ENCODE peak calls at places on chromosomes 11 and 22, in eight cellular contexts. One of them, this sample, is unnamed.

GRCh38 chr11:76810151-76810853 is 27.1 kb downstream of the TSKU start:
- DNase-seq in hepatocyte: no peak
- DNase-seq in cardiac muscle cell: no peak
- DNase-seq in psoas muscle: no peak
- DNase-seq in pancreas: no peak
- DNase-seq in CD4-positive, alpha-beta T cell: no peak
- DNase-seq in IMR-90: no peak
- DNase-seq in stomach: no peak
- DNase-seq in this sample: peak; percentile 73

GRCh38 chr11:116224154-116224888 is 548.5 kb downstream of the BUD13 start:
- DNase-seq in IMR-90: peak; percentile 22
- DNase-seq in stomach: peak; percentile 58
- DNase-seq in psoas muscle: no peak
- DNase-seq in hepatocyte: peak; percentile 64
- DNase-seq in pancreas: peak; percentile 68
- DNase-seq in cardiac muscle cell: peak; percentile 59
- DNase-seq in CD4-positive, alpha-beta T cell: peak; percentile 3
- DNase-seq in this sample: peak; percentile 48

GRCh38 chr11:83725718-83726117 is 439.6 kb upstream of the CCDC90B start:
- DNase-seq in hepatocyte: peak; percentile 15
- DNase-seq in pancreas: no peak
- DNase-seq in stomach: no peak
- DNase-seq in psoas muscle: no peak
- DNase-seq in CD4-positive, alpha-beta T cell: no peak
- DNase-seq in IMR-90: no peak
- DNase-seq in cardiac muscle cell: no peak
- DNase-seq in this sample: no peak

GRCh38 chr11:57776101-57776511 is 14.5 kb downstream of the CTNND1 start:
- DNase-seq in hepatocyte: no peak
- DNase-seq in stomach: no peak
- DNase-seq in cardiac muscle cell: peak; percentile 80
- DNase-seq in IMR-90: peak; percentile 63
- DNase-seq in pancreas: no peak
- DNase-seq in CD4-positive, alpha-beta T cell: no peak
- DNase-seq in psoas muscle: no peak
- DNase-seq in this sample: no peak

GRCh38 chr11:134047586-134047999 is 21.3 kb upstream of the JAM3 start:
- DNase-seq in CD4-positive, alpha-beta T cell: no peak
- DNase-seq in psoas muscle: peak; percentile 89
- DNase-seq in stomach: no peak
- DNase-seq in hepatocyte: no peak
- DNase-seq in cardiac muscle cell: no peak
- DNase-seq in IMR-90: peak; percentile 90
- DNase-seq in pancreas: peak; percentile 48
- DNase-seq in this sample: no peak

GRCh38 chr11:124760205-124760652 is 1.9 kb downstream of the ESAM start:
- DNase-seq in hepatocyte: no peak
- DNase-seq in pancreas: no peak
- DNase-seq in psoas muscle: peak; percentile 69
- DNase-seq in IMR-90: no peak
- DNase-seq in stomach: no peak
- DNase-seq in cardiac muscle cell: peak; percentile 51
- DNase-seq in CD4-positive, alpha-beta T cell: no peak
- DNase-seq in this sample: no peak

GRCh38 chr11:75280227-75280671 is 39.7 kb downstream of the TPBGL start:
- DNase-seq in hepatocyte: peak; percentile 88
- DNase-seq in IMR-90: peak; percentile 66
- DNase-seq in psoas muscle: peak; percentile 79
- DNase-seq in stomach: peak; percentile 83
- DNase-seq in cardiac muscle cell: peak; percentile 78
- DNase-seq in CD4-positive, alpha-beta T cell: peak; percentile 75
- DNase-seq in pancreas: peak; percentile 83
- DNase-seq in this sample: peak; percentile 78

GRCh38 chr11:126219547-126219946 is 8.0 kb downstream of the FAM118B start:
- DNase-seq in CD4-positive, alpha-beta T cell: no peak
- DNase-seq in pancreas: no peak
- DNase-seq in IMR-90: no peak
- DNase-seq in stomach: no peak
- DNase-seq in psoas muscle: no peak
- DNase-seq in cardiac muscle cell: no peak
- DNase-seq in hepatocyte: no peak
- DNase-seq in this sample: no peak

GRCh38 chr22:24485608-24486007 is 9.5 kb upstream of the UPB1 start:
- DNase-seq in CD4-positive, alpha-beta T cell: no peak
- DNase-seq in stomach: no peak
- DNase-seq in cardiac muscle cell: no peak
- DNase-seq in IMR-90: no peak
- DNase-seq in hepatocyte: no peak
- DNase-seq in pancreas: no peak
- DNase-seq in psoas muscle: no peak
- DNase-seq in this sample: no peak

GRCh38 chr11:64088159-64089026 is 52.7 kb downstream of the FLRT1 start:
- DNase-seq in stomach: no peak
- DNase-seq in cardiac muscle cell: peak; percentile 47
- DNase-seq in hepatocyte: no peak
- DNase-seq in pancreas: no peak
- DNase-seq in CD4-positive, alpha-beta T cell: no peak
- DNase-seq in IMR-90: no peak
- DNase-seq in psoas muscle: no peak
- DNase-seq in this sample: no peak

GRCh38 chr22:42613869-42614268 is 814 bp downstream of the POLDIP3 start:
- DNase-seq in hepatocyte: no peak
- DNase-seq in psoas muscle: no peak
- DNase-seq in CD4-positive, alpha-beta T cell: no peak
- DNase-seq in pancreas: no peak
- DNase-seq in IMR-90: no peak
- DNase-seq in cardiac muscle cell: no peak
- DNase-seq in stomach: no peak
- DNase-seq in this sample: peak; percentile 25

GRCh38 chr22:23388492-23389009 is 191.5 kb downstream of the IGLL1 start:
- DNase-seq in psoas muscle: no peak
- DNase-seq in cardiac muscle cell: no peak
- DNase-seq in CD4-positive, alpha-beta T cell: no peak
- DNase-seq in IMR-90: no peak
- DNase-seq in stomach: no peak
- DNase-seq in hepatocyte: no peak
- DNase-seq in pancreas: no peak
- DNase-seq in this sample: no peak

GRCh38 chr11:22510741-22511140 is 114.9 kb downstream of the FANCF start:
- DNase-seq in cardiac muscle cell: no peak
- DNase-seq in hepatocyte: no peak
- DNase-seq in IMR-90: peak; percentile 44
- DNase-seq in CD4-positive, alpha-beta T cell: no peak
- DNase-seq in pancreas: no peak
- DNase-seq in psoas muscle: no peak
- DNase-seq in stomach: no peak
- DNase-seq in this sample: peak; percentile 19

GRCh38 chr11:113408887-113409286 is 21.3 kb downstream of the ANKK1 start:
- DNase-seq in IMR-90: no peak
- DNase-seq in hepatocyte: no peak
- DNase-seq in CD4-positive, alpha-beta T cell: no peak
- DNase-seq in pancreas: no peak
- DNase-seq in stomach: no peak
- DNase-seq in psoas muscle: no peak
- DNase-seq in cardiac muscle cell: no peak
- DNase-seq in this sample: no peak

GRCh38 chr22:41487037-41487963 is 18.4 kb downstream of the ACO2 start:
- DNase-seq in CD4-positive, alpha-beta T cell: no peak
- DNase-seq in pancreas: no peak
- DNase-seq in IMR-90: peak; percentile 70
- DNase-seq in stomach: no peak
- DNase-seq in hepatocyte: peak; percentile 37
- DNase-seq in cardiac muscle cell: no peak
- DNase-seq in psoas muscle: no peak
- DNase-seq in this sample: peak; percentile 86

GRCh38 chr11:114984611-114985163 is 306.4 kb downstream of the NXPE2 start:
- DNase-seq in pancreas: no peak
- DNase-seq in psoas muscle: no peak
- DNase-seq in stomach: no peak
- DNase-seq in CD4-positive, alpha-beta T cell: no peak
- DNase-seq in IMR-90: no peak
- DNase-seq in cardiac muscle cell: no peak
- DNase-seq in hepatocyte: no peak
- DNase-seq in this sample: no peak

GRCh38 chr22:46551996-46552395 is 14.6 kb upstream of the CELSR1 start:
- DNase-seq in stomach: no peak
- DNase-seq in IMR-90: no peak
- DNase-seq in cardiac muscle cell: no peak
- DNase-seq in pancreas: no peak
- DNase-seq in psoas muscle: peak; percentile 14
- DNase-seq in CD4-positive, alpha-beta T cell: no peak
- DNase-seq in hepatocyte: no peak
- DNase-seq in this sample: no peak

DNA sequence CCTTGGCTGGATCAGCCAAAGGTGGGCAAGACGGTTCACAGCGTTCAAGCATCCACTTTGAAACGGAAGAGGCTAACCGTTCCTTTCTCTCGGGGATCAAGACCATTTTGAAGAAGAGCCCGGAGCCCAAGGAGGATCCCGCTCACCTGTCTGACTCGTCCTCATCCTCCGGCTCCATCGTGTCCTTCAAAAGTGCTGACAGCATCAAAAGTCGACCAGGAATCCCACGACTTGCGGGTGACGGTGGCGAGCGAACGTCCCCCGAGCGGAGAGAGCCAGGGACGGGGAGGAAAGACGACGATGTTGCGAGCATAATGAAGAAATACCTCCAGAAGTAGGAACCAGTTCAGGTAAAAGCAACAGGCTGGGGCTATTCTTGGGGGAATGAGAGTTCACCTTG is 141.9 kb upstream of the SEZ6L start:
- DNase-seq in CD4-positive, alpha-beta T cell: no peak
- DNase-seq in stomach: no peak
- DNase-seq in psoas muscle: no peak
- DNase-seq in cardiac muscle cell: no peak
- DNase-seq in IMR-90: no peak
- DNase-seq in hepatocyte: no peak
- DNase-seq in pancreas: no peak
- DNase-seq in this sample: no peak
- H3K9me3 ChIP-seq in CD4-positive, alpha-beta T cell: no peaks in the 10 kb centered on the region
- H3K9me3 ChIP-seq in stomach: peaks cover 10% of the 10 kb centered on the region
- H3K9me3 ChIP-seq in psoas muscle: no peaks in the 10 kb centered on the region
- H3K9me3 ChIP-seq in cardiac muscle cell: no peaks in the 10 kb centered on the region
- H3K9me3 ChIP-seq in IMR-90: peaks cover 39% of the 10 kb centered on the region
- H3K9me3 ChIP-seq in hepatocyte: no peaks in the 10 kb centered on the region
- H3K9me3 ChIP-seq in pancreas: no peaks in the 10 kb centered on the region
- H3K9me3 ChIP-seq in this sample: no peaks in the 10 kb centered on the region

DNA sequence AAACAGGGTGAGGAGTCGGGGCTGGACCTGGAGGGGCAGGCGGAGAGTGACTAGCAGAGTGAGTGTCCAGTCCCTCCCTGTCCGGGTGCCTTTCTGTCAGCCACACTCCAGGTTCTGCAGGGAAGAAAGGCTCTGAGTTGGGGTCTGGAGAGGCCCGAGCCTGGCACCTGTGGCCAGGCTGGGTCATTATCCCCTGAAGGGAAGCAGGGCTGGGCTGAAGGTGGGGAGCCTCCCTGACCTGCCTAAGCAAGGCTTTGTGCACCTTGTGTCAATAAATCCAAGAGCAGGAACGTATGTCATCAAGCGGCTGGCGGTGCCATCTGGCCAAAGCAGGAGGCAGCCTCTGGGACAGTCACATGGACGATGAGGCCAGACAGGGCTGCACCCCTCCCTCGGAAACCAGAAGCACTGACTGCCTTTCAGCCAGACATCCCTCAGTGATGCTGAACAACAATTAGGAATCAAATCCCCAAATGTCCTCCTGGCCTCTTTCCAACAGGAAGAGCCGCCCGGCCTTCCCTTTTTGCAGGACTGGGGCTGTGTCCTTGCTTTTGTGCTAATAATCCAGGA is 73.9 kb upstream of the FGF3 start:
- DNase-seq in CD4-positive, alpha-beta T cell: no peak
- DNase-seq in cardiac muscle cell: no peak
- DNase-seq in stomach: peak; percentile 50
- DNase-seq in hepatocyte: no peak
- DNase-seq in IMR-90: no peak
- DNase-seq in psoas muscle: peak; percentile 36
- DNase-seq in pancreas: no peak
- DNase-seq in this sample: peak; percentile 54
- H3K27ac ChIP-seq in CD4-positive, alpha-beta T cell: no peak overlapping the region
- H3K27ac ChIP-seq in cardiac muscle cell: no peak overlapping the region
- H3K27ac ChIP-seq in stomach: no peak overlapping the region
- H3K27ac ChIP-seq in hepatocyte: no peak overlapping the region
- H3K27ac ChIP-seq in IMR-90: no peak overlapping the region
- H3K27ac ChIP-seq in psoas muscle: no peak overlapping the region
- H3K27ac ChIP-seq in pancreas: no peak overlapping the region
- H3K27ac ChIP-seq in this sample: no peak overlapping the region

GRCh38 chr11:12291767-12292166 is 85.6 kb upstream of the PARVA start:
- DNase-seq in pancreas: no peak
- DNase-seq in IMR-90: no peak
- DNase-seq in cardiac muscle cell: no peak
- DNase-seq in hepatocyte: no peak
- DNase-seq in psoas muscle: no peak
- DNase-seq in CD4-positive, alpha-beta T cell: no peak
- DNase-seq in stomach: no peak
- DNase-seq in this sample: no peak

GRCh38 chr11:12291313-12291712 is 86.1 kb upstream of the PARVA start:
- DNase-seq in stomach: no peak
- DNase-seq in IMR-90: no peak
- DNase-seq in psoas muscle: no peak
- DNase-seq in cardiac muscle cell: no peak
- DNase-seq in pancreas: no peak
- DNase-seq in hepatocyte: no peak
- DNase-seq in CD4-positive, alpha-beta T cell: no peak
- DNase-seq in this sample: no peak

GRCh38 chr11:12288934-12289666 is 88.3 kb upstream of the PARVA start:
- DNase-seq in hepatocyte: no peak
- DNase-seq in pancreas: no peak
- DNase-seq in psoas muscle: no peak
- DNase-seq in CD4-positive, alpha-beta T cell: no peak
- DNase-seq in IMR-90: no peak
- DNase-seq in stomach: no peak
- DNase-seq in cardiac muscle cell: no peak
- DNase-seq in this sample: no peak

GRCh38 chr11:12289667-12290476 is 87.5 kb upstream of the PARVA start:
- DNase-seq in pancreas: no peak
- DNase-seq in IMR-90: no peak
- DNase-seq in stomach: peak; percentile 11
- DNase-seq in hepatocyte: no peak
- DNase-seq in cardiac muscle cell: no peak
- DNase-seq in psoas muscle: no peak
- DNase-seq in CD4-positive, alpha-beta T cell: no peak
- DNase-seq in this sample: no peak

GRCh38 chr11:12290477-12290922 is 86.9 kb upstream of the PARVA start:
- DNase-seq in hepatocyte: no peak
- DNase-seq in pancreas: no peak
- DNase-seq in cardiac muscle cell: no peak
- DNase-seq in psoas muscle: no peak
- DNase-seq in IMR-90: no peak
- DNase-seq in stomach: peak; percentile 15
- DNase-seq in CD4-positive, alpha-beta T cell: no peak
- DNase-seq in this sample: no peak
- H3K9me3 ChIP-seq in hepatocyte: no peaks in the 10 kb centered on the region
- H3K9me3 ChIP-seq in pancreas: no peaks in the 10 kb centered on the region
- H3K9me3 ChIP-seq in cardiac muscle cell: no peaks in the 10 kb centered on the region
- H3K9me3 ChIP-seq in psoas muscle: no peaks in the 10 kb centered on the region
- H3K9me3 ChIP-seq in IMR-90: no peaks in the 10 kb centered on the region
- H3K9me3 ChIP-seq in stomach: no peaks in the 10 kb centered on the region
- H3K9me3 ChIP-seq in CD4-positive, alpha-beta T cell: no peaks in the 10 kb centered on the region
- H3K9me3 ChIP-seq in this sample: no peaks in the 10 kb centered on the region

DNA sequence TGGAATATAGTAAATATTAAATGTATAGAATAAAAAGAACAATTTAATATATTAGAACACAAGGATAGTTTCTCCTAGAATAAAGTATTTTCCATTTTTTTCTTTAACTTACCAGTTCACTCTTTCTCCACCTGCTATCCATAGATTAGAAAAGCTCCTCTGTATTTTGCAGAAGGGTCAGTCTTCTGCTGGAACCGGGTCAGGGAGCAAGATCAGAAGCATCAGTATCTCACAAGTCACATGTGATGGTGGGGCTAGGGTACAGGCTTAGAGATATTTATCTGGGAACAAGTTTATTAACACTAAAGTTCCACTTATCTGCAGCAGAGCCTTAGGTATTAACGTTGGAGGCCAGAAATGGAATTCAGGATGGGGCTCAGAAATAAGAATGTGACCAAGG is 17.3 kb upstream of the OR52A1 start:
- DNase-seq in hepatocyte: no peak
- DNase-seq in IMR-90: no peak
- DNase-seq in pancreas: no peak
- DNase-seq in stomach: no peak
- DNase-seq in psoas muscle: no peak
- DNase-seq in cardiac muscle cell: no peak
- DNase-seq in CD4-positive, alpha-beta T cell: no peak
- DNase-seq in this sample: no peak
- H3K27ac ChIP-seq in hepatocyte: no peak overlapping the region
- H3K27ac ChIP-seq in IMR-90: no peak overlapping the region
- H3K27ac ChIP-seq in pancreas: no peak overlapping the region
- H3K27ac ChIP-seq in stomach: no peak overlapping the region
- H3K27ac ChIP-seq in psoas muscle: no peak overlapping the region
- H3K27ac ChIP-seq in cardiac muscle cell: no peak overlapping the region
- H3K27ac ChIP-seq in CD4-positive, alpha-beta T cell: no peak overlapping the region
- H3K27ac ChIP-seq in this sample: no peak overlapping the region